ENCODE peak calls at places on chromosome 1, in six cellular contexts. L, J, O, N, V and C are unnamed samples.

GRCh38 chr1:70372426-70372825 is 17.9 kb upstream of the ANKRD13C start:
- DNase-seq in J (no peak), N (no peak), V (no peak), O (no peak), L (no peak), C (no peak)

GRCh38 chr1:46520063-46520911 is 30.7 kb downstream of the DMBX1 start:
- DNase-seq in L (peak), J (peak), N (no peak), O (no peak), V (no peak), C (no peak)

GRCh38 chr1:162070094-162070748 is 730 bp downstream of the NOS1AP start:
- DNase-seq in L (no peak), J (peak), V (no peak), N (no peak), O (peak), C (peak)

GRCh38 chr1:237562247-237562823 is 328.4 kb downstream of the ZP4 start:
- DNase-seq in N (peak), V (peak), O (no peak), L (peak), J (peak), C (no peak)

GRCh38 chr1:116457944-116458343 is 84.9 kb downstream of the ATP1A1 start:
- DNase-seq in V (no peak), J (no peak), N (no peak), L (no peak), O (no peak), C (no peak)

GRCh38 chr1:94955767-94956632 is 29.1 kb upstream of the CNN3 start:
- DNase-seq in N (no peak), J (no peak), O (no peak), V (no peak), L (no peak), C (no peak)

GRCh38 chr1:31444725-31445448 is 31.9 kb downstream of the SERINC2 start:
- DNase-seq in L (peak), N (no peak), J (no peak), V (peak), O (no peak), C (no peak)

GRCh38 chr1:153192697-153193096 is 10.5 kb upstream of the LELP1 start:
- DNase-seq in V (no peak), J (peak), O (peak), N (peak), L (peak), C (no peak)